ENCODE peak calls at places on chromosomes 11 and 22, in four cellular contexts. E is fibroblast of lung, P is osteoblast, V is tibial artery. I is an unnamed sample.

GRCh38 chr22:32754413-32755041 is 47.0 kb upstream of the TIMP3 start:
- DNase-seq in E (peak; percentile 50), P (peak; percentile 90), V (peak; percentile 70), I (no peak)

GRCh38 chr11:17014321-17014773 is at the start of gene PLEKHA7:
- DNase-seq in E (no peak), P (peak; percentile 92), V (no peak), I (peak; percentile 90)

GRCh38 chr11:36018967-36019596 is 75.2 kb downstream of the LDLRAD3 start:
- DNase-seq in E (no peak), P (no peak), V (no peak), I (no peak)

GRCh38 chr22:46646531-46647211 is 26.5 kb downstream of the GRAMD4 start:
- DNase-seq in E (no peak), P (no peak), V (no peak), I (no peak)

GRCh38 chr11:74417860-74418508 is 19.8 kb upstream of the PGM2L1 start:
- DNase-seq in E (peak; percentile 37), P (no peak), V (no peak), I (no peak)

GRCh38 chr11:128928400-128928799 is 14.3 kb downstream of the TP53AIP1 start:
- DNase-seq in E (no peak), P (peak; percentile 68), V (no peak), I (no peak)

GRCh38 chr11:123193742-123194141 is 1.3 kb downstream of the CLMP start:
- DNase-seq in E (no peak), P (peak; percentile 86), V (no peak), I (no peak)

GRCh38 chr22:36235585-36235984 is 3.7 kb downstream of the APOL2 start:
- DNase-seq in E (no peak), P (no peak), V (no peak), I (no peak)

GRCh38 chr11:100892886-100893285 is 205.8 kb downstream of the ARHGAP42 start:
- DNase-seq in E (no peak), P (no peak), V (no peak), I (no peak)

GRCh38 chr22:46352691-46353386 is 17.3 kb downstream of the TRMU start:
- DNase-seq in E (peak; percentile 58), P (no peak), V (no peak), I (no peak)

GRCh38 chr22:49018601-49019000 is 809.1 kb downstream of the BRD1 start:
- DNase-seq in E (no peak), P (peak; percentile 70), V (peak; percentile 12), I (peak; percentile 30)

GRCh38 chr11:110337570-110338193 is 41.3 kb upstream of the RDX start:
- DNase-seq in E (peak; percentile 38), P (no peak), V (no peak), I (no peak)

GRCh38 chr22:38607680-38608079 is 37.7 kb upstream of the DMC1 start:
- DNase-seq in E (no peak), P (no peak), V (no peak), I (no peak)

GRCh38 chr11:12076840-12077534 is 33.4 kb upstream of the MICAL2 start:
- DNase-seq in E (no peak), P (peak; percentile 91), V (no peak), I (no peak)
- H3K27me3 ChIP-seq in E (no peaks in the 10 kb centered on the region), P (no peaks in the 10 kb centered on the region), V (no peaks in the 10 kb centered on the region), I (no peaks in the 10 kb centered on the region)

GRCh38 chr11:78266451-78266850 is 77.7 kb downstream of the USP35 start:
- DNase-seq in E (no peak), P (no peak), V (no peak), I (no peak)

GRCh38 chr11:78270993-78271392 is 82.3 kb downstream of the USP35 start:
- DNase-seq in E (no peak), P (no peak), V (no peak), I (no peak)

GRCh38 chr11:78265326-78265725 is 76.6 kb downstream of the USP35 start:
- DNase-seq in E (no peak), P (no peak), V (no peak), I (no peak)

GRCh38 chr11:78274739-78275138 is 86.0 kb downstream of the USP35 start:
- DNase-seq in E (no peak), P (no peak), V (no peak), I (no peak)

DNA sequence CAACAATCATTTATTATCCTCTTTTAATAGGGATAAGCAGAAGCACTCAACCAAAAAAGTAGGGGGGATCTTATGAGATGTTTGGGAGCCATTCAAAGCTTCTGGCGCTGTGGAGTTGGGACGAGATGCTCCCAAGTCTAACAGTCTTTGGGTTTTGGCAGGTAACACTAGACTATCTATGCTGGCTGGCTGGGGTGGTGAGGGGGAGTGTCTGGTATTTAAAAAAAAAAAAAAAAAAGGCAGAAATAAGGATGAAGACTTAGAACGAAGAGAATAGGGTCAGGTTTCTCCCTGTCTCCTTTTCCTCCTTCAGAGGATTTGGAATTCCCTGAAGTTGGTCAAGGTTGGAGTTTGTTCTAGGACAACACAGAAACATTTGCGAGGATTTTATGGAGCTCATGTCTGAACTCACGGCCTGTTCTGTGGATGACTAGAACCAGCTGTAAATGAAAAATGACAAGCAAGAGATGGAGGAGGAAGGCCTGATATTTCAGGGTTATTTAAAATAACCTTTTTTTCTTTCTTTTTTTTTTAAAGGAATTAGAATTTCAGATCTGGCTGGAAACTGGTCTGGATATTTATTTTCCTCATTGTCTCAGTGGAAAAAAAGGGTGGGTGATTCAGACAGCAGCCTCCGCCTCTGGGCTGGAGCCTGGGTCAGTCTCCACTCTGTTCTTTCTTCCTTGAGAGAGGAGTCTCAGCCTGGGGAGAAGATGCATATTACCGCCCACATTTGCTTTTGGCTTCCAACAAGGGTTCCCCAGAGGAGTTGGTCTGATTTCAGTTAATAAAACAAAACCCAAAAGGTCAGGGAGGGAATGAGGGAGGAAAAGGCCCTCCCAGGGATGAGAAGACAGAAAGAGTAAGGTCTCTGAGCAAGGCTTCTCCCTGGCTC is 80.0 kb downstream of the USP35 start:
- DNase-seq in E (peak; percentile 54), P (peak; percentile 79), V (peak; percentile 47), I (no peak)
- H3K27me3 ChIP-seq in E (no peaks in the 10 kb centered on the region), P (no peaks in the 10 kb centered on the region), V (no peaks in the 10 kb centered on the region), I (no peaks in the 10 kb centered on the region)

GRCh38 chr11:119743041-119743440 is 14.0 kb upstream of the NECTIN1 start:
- DNase-seq in E (no peak), P (no peak), V (no peak), I (no peak)

GRCh38 chr11:119744577-119744976 is 15.6 kb upstream of the NECTIN1 start:
- DNase-seq in E (no peak), P (peak; percentile 47), V (no peak), I (no peak)

GRCh38 chr11:119745776-119746535 is 17.0 kb upstream of the NECTIN1 start:
- DNase-seq in E (no peak), P (peak; percentile 61), V (no peak), I (no peak)

GRCh38 chr11:119742263-119742861 is 13.4 kb upstream of the NECTIN1 start:
- DNase-seq in E (peak; percentile 42), P (no peak), V (no peak), I (peak; percentile 94)

DNA sequence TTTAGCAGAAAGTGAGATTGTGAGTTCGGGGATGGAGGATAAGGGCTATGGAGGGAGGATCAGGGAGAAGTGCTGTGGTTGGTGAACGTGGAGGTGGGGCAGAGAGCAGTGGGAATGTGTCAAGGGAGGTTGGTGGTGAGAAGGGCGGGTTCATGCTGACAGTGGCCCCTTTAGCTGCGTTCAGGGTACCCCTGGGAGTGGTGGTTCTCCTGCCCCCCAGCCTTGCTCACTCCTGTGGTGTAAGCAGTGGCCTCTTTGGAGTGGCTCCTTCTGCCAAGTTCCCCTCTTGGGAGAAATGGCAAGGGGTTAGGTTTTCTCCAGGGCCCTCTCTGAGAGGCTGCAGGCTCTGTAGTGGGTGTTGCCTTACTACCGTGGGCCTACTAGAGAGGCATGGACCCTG is 16.1 kb upstream of the NECTIN1 start:
- DNase-seq in E (no peak), P (peak; percentile 48), V (no peak), I (no peak)
- H3K27me3 ChIP-seq in E (peaks cover 38% of the 10 kb centered on the region), P (peaks cover 41% of the 10 kb centered on the region), V (peaks cover 31% of the 10 kb centered on the region), I (peaks cover 10% of the 10 kb centered on the region)

DNA sequence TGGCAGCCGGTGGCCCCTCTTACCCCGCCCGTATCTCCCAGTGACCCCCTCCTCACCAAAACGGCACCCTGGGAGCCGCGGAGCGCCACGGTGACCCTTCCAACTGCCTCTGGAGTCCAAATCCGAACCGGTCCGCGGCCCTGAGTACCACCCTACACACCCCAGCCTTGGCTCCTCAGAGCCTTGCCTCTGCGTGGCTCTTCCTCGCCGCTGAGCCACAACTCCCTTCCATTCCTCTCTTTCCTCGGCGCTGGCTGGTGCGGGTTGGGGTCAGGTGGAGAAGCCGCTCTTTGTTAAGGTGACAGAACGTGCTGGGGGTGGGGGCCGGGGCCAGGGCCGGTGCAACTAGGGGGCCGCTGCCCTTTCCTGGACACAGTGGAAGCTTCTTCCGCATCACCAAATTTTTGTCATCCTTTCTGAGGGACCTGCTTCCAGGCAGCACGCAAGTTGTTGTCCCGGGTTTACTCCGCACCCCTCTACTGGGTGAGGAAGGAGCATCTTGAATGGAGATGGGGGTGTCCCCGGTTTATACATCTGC is 6.5 kb downstream of the ALX4 start:
- DNase-seq in E (no peak), P (peak; percentile 85), V (no peak), I (peak; percentile 75)
- H3K27me3 ChIP-seq in E (peaks cover 54% of the 10 kb centered on the region), P (peaks cover 51% of the 10 kb centered on the region), V (peaks cover 77% of the 10 kb centered on the region), I (peaks cover 78% of the 10 kb centered on the region)

GRCh38 chr11:26793517-26793916 is 71.7 kb upstream of the SLC5A12 start:
- DNase-seq in E (no peak), P (no peak), V (no peak), I (no peak)
- H3K27me3 ChIP-seq in E (no peaks in the 10 kb centered on the region), P (no peaks in the 10 kb centered on the region), V (no peaks in the 10 kb centered on the region), I (no peaks in the 10 kb centered on the region)

DNA sequence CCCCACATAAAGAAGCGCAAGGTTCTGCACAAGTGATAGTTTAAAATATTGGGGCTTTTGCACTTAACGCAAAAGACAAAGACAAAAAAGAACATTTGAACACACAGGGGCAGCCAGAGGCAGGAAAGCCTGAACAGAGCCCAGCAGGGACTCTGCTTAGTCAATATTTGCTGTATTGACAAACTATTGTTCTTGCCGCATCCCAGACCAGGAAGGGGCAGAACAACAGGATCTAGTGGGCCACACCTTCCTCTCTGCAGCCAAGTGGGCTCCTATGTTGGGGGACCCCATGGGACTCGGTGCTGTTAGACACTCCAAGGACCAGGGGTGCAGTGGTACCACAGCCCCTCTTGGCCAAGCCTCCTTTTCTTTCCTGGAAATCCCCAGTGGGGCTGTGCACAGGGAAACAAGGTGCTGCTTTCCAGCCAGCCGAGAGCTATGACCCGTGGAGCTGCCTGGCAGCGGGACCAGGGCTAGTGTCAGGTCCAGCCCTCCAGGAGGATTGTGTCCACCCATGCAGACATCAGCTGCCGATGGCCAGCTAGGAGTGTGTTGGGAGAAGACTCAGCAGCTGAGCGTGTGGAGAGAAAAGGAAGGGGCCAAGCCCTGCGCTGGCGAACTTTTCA is 43.3 kb upstream of the ANO1 start:
- DNase-seq in E (no peak), P (no peak), V (no peak), I (no peak)
- H3K27me3 ChIP-seq in E (peaks cover 2% of the 10 kb centered on the region), P (peaks cover 12% of the 10 kb centered on the region), V (no peaks in the 10 kb centered on the region), I (no peaks in the 10 kb centered on the region)

I was measured in H7.